ENCODE peak calls at places on chromosomes 1 and 21, in nine cellular contexts. L is mucosa of descending colon; I is left colon; K is activated T-cell treated with anti-CD3 and anti-CD28 coated beads, Interleukin-2, amount 50 U/mL, for 72 hours; Q is NCI-H2081; S is aorta; U is SHP77; R is substantia nigra; G is nephron progenitor cell. X is an unnamed sample.
A peak's percentile ranks its signal among the peaks of the same experiment; 100 is the strongest.

GRCh38 chr1:21307663-21308062 is 17.4 kb upstream of the ECE1 start:
- DNase-seq in L (no peak), I (no peak), K (no peak), Q (no peak), S (no peak), U (no peak), R (no peak), G (peak; percentile 35), X (no peak)

GRCh38 chr1:3453891-3454810 is at the start of gene ARHGEF16:
- DNase-seq in L (peak; percentile 92), I (peak; percentile 92), K (peak; percentile 31), Q (peak; percentile 83), S (no peak), U (peak; percentile 23), R (no peak), G (peak; percentile 79), X (no peak)

GRCh38 chr1:104592926-104593325 is 843.2 kb downstream of the AMY1C start:
- DNase-seq in L (no peak), I (no peak), K (no peak), Q (no peak), S (no peak), U (no peak), R (no peak), G (no peak), X (no peak)

GRCh38 chr1:6723621-6724428 is 22.2 kb upstream of the DNAJC11 start:
- DNase-seq in L (no peak), I (no peak), K (no peak), Q (no peak), S (no peak), U (no peak), R (no peak), G (no peak), X (no peak)

GRCh38 chr1:244678687-244679086 is 25.8 kb downstream of the DESI2 start:
- DNase-seq in L (no peak), I (no peak), K (no peak), Q (peak; percentile 9), S (no peak), U (no peak), R (no peak), G (no peak), X (no peak)

GRCh38 chr1:179322481-179323026 is 29.0 kb downstream of the SOAT1 start:
- DNase-seq in L (no peak), I (no peak), K (no peak), Q (no peak), S (no peak), U (no peak), R (no peak), G (no peak), X (no peak)

GRCh38 chr1:183061194-183061593 is 38.0 kb downstream of the LAMC1 start:
- DNase-seq in L (no peak), I (no peak), K (no peak), Q (no peak), S (no peak), U (no peak), R (no peak), G (no peak), X (no peak)

GRCh38 chr1:17603091-17603841 is 63.8 kb downstream of the ARHGEF10L start:
- DNase-seq in L (peak; percentile 63), I (peak; percentile 60), K (no peak), Q (no peak), S (no peak), U (peak; percentile 89), R (no peak), G (peak; percentile 65), X (no peak)

GRCh38 chr1:43062527-43063080 is 103.9 kb upstream of the SLC2A1 start:
- DNase-seq in L (no peak), I (no peak), K (no peak), Q (no peak), S (no peak), U (no peak), R (no peak), G (no peak), X (no peak)

GRCh38 chr1:204089044-204089751 is 16.3 kb downstream of the SOX13 start:
- DNase-seq in L (no peak), I (peak; percentile 43), K (no peak), Q (no peak), S (peak; percentile 83), U (no peak), R (no peak), G (no peak), X (no peak)

GRCh38 chr1:20284046-20284445 is 6.6 kb upstream of the VWA5B1 start:
- DNase-seq in L (no peak), I (no peak), K (no peak), Q (no peak), S (no peak), U (no peak), R (no peak), G (no peak), X (no peak)

GRCh38 chr1:68970571-68970970 is 473.7 kb upstream of the DEPDC1 start:
- DNase-seq in L (no peak), I (no peak), K (no peak), Q (no peak), S (no peak), U (no peak), R (no peak), G (no peak), X (no peak)

GRCh38 chr1:30092051-30092858 is 631.1 kb downstream of the MATN1 start:
- DNase-seq in L (no peak), I (no peak), K (no peak), Q (no peak), S (no peak), U (no peak), R (no peak), G (no peak), X (no peak)

GRCh38 chr1:211198880-211199279 is 60.3 kb upstream of the RCOR3 start:
- DNase-seq in L (no peak), I (no peak), K (no peak), Q (no peak), S (no peak), U (no peak), R (no peak), G (no peak), X (no peak)

GRCh38 chr1:51240096-51240495 is 4.0 kb downstream of the RNF11 start:
- DNase-seq in L (peak; percentile 79), I (peak; percentile 53), K (no peak), Q (no peak), S (no peak), U (no peak), R (no peak), G (no peak), X (no peak)

GRCh38 chr21:37914211-37914900 is 1.9 kb downstream of the KCNJ6 start:
- DNase-seq in L (no peak), I (no peak), K (peak; percentile 8), Q (peak; percentile 2), S (peak; percentile 81), U (peak; percentile 24), R (no peak), G (peak; percentile 93), X (no peak)

GRCh38 chr1:61056674-61057439 is 25.5 kb upstream of the NFIA start:
- DNase-seq in L (peak; percentile 83), I (peak; percentile 81), K (peak; percentile 37), Q (peak; percentile 62), S (peak; percentile 81), U (peak; percentile 72), R (peak; percentile 54), G (peak; percentile 51), X (no peak)

GRCh38 chr21:44051462-44051941 is 39.4 kb downstream of the TRAPPC10 start:
- DNase-seq in L (peak; percentile 9), I (no peak), K (no peak), Q (no peak), S (no peak), U (no peak), R (no peak), G (no peak), X (peak; percentile 91)

GRCh38 chr21:25341981-25342380 is 265.3 kb downstream of the MRPL39 start:
- DNase-seq in L (no peak), I (no peak), K (no peak), Q (no peak), S (no peak), U (no peak), R (no peak), G (no peak), X (no peak)

GRCh38 chr1:173269490-173270230 is 62.5 kb upstream of the TNFSF4 start:
- DNase-seq in L (no peak), I (no peak), K (no peak), Q (no peak), S (no peak), U (no peak), R (no peak), G (no peak), X (no peak)

GRCh38 chr21:46207920-46208571 is 20.5 kb downstream of the LSS start:
- DNase-seq in L (no peak), I (peak; percentile 2), K (no peak), Q (no peak), S (peak; percentile 72), U (no peak), R (no peak), G (no peak), X (no peak)

X was measured in brain pericyte.